ENCODE peak calls at places on chromosomes 4 and X, in four cellular contexts. One of them, this sample, is unnamed. For H3K36me3 and H3K9me2, the result is how much of the 10 kb centered on the place peaks cover.

GRCh38 chr4:77358315-77358928 is 201.4 kb downstream of the CCNG2 start:
- DNase-seq in SK-N-SH: peak
- DNase-seq in OCI-LY7: peak
- DNase-seq in PC-3: peak
- DNase-seq in this sample: peak

GRCh38 chr4:41214158-41215146 is at the start of gene APBB2:
- DNase-seq in SK-N-SH: peak
- DNase-seq in PC-3: peak
- DNase-seq in OCI-LY7: peak
- DNase-seq in this sample: peak

GRCh38 chr4:40577588-40578253 is 51.9 kb downstream of the RBM47 start:
- DNase-seq in OCI-LY7: no peak
- DNase-seq in PC-3: no peak
- DNase-seq in SK-N-SH: no peak
- DNase-seq in this sample: no peak

GRCh38 chr4:126268106-126268505 is 953.4 kb downstream of the FAT4 start:
- DNase-seq in OCI-LY7: no peak
- DNase-seq in PC-3: no peak
- DNase-seq in SK-N-SH: no peak
- DNase-seq in this sample: no peak

GRCh38 chrX:72120798-72121197 is 10.9 kb downstream of the RTL5 start:
- DNase-seq in OCI-LY7: no peak
- DNase-seq in SK-N-SH: peak
- DNase-seq in PC-3: peak
- DNase-seq in this sample: no peak

GRCh38 chrX:119682019-119682989 is 10.7 kb downstream of the SEPTIN6 start:
- DNase-seq in OCI-LY7: peak
- DNase-seq in SK-N-SH: no peak
- DNase-seq in PC-3: no peak
- DNase-seq in this sample: no peak

GRCh38 chrX:109842611-109843010 is 109.6 kb upstream of the ACSL4 start:
- DNase-seq in PC-3: no peak
- DNase-seq in OCI-LY7: no peak
- DNase-seq in SK-N-SH: no peak
- DNase-seq in this sample: no peak

GRCh38 chr4:610411-611261 is 14.7 kb upstream of the PDE6B start:
- DNase-seq in SK-N-SH: no peak
- DNase-seq in OCI-LY7: no peak
- DNase-seq in PC-3: peak
- DNase-seq in this sample: no peak

GRCh38 chr4:125420499-125420898 is 105.7 kb downstream of the FAT4 start:
- DNase-seq in SK-N-SH: no peak
- DNase-seq in OCI-LY7: no peak
- DNase-seq in PC-3: no peak
- DNase-seq in this sample: no peak

GRCh38 chr4:97759785-97760184 is 383.5 kb downstream of the STPG2 start:
- DNase-seq in SK-N-SH: no peak
- DNase-seq in OCI-LY7: no peak
- DNase-seq in PC-3: peak
- DNase-seq in this sample: no peak

GRCh38 chrX:118346258-118347094 is 570 bp downstream of the WDR44 start:
- DNase-seq in SK-N-SH: peak
- DNase-seq in PC-3: peak
- DNase-seq in OCI-LY7: peak
- DNase-seq in this sample: peak

GRCh38 chr4:179095585-179096228 is 1653.5 kb upstream of the AGA start:
- DNase-seq in PC-3: peak
- DNase-seq in SK-N-SH: no peak
- DNase-seq in OCI-LY7: peak
- DNase-seq in this sample: peak

GRCh38 chr4:143633833-143634232 is 66.6 kb downstream of the FREM3 start:
- DNase-seq in PC-3: peak
- DNase-seq in OCI-LY7: no peak
- DNase-seq in SK-N-SH: no peak
- DNase-seq in this sample: no peak

GRCh38 chr4:120066182-120066524 is 495 bp downstream of the MAD2L1 start:
- DNase-seq in OCI-LY7: peak
- DNase-seq in SK-N-SH: peak
- DNase-seq in PC-3: peak
- DNase-seq in this sample: peak

GRCh38 chr4:102614801-102615200 is 113.6 kb downstream of the NFKB1 start:
- DNase-seq in PC-3: no peak
- DNase-seq in SK-N-SH: no peak
- DNase-seq in OCI-LY7: no peak
- DNase-seq in this sample: peak
- H3K36me3 ChIP-seq in PC-3: under half
- H3K36me3 ChIP-seq in SK-N-SH: under half
- H3K36me3 ChIP-seq in OCI-LY7: half or more
- H3K36me3 ChIP-seq in this sample: under half

DNA sequence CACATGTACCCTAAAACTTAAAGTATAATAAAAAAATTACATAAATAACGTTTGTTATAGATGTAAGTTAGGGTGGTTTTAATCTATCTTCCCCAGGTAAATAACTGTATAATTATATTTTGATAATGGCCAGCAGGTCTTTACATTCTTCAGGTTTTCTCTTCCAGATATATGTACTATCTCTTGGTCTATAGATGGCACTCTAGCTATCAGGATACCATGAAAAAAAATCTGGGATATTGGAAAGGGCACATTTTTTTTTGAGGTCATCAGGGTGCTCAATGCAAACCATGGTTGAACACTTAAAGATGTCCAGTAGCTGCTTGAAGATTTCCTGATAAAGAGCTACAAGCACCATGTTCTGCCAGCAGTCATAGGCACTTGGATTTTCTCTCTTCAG is 15.6 kb upstream of the ADH4 start:
- DNase-seq in SK-N-SH: no peak
- DNase-seq in OCI-LY7: no peak
- DNase-seq in PC-3: no peak
- DNase-seq in this sample: no peak
- TF ChIP-seq CTCF in SK-N-SH: no peak
- TF ChIP-seq CTCF in OCI-LY7: peak
- TF ChIP-seq CTCF in PC-3: peak
- TF ChIP-seq CTCF in this sample: no peak

DNA sequence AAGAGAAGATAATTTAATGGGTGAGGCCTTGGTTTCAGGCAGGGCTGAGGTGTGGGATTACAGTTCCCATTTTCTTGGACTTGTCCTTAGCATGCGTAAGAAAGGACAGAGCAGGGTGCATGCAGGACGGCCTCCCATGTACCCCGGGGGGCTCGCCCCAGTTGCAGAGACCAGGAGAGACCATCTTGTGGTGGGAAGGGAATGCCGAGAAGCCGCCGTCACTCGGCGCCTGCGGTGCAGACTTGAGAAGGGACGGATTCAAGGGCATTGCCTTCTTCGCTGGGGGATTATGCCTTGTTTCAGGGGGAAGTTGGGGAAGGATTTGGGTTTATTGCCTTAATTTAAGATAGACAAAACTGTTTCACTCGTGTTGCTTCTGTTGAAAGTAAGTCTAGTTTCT is 175.7 kb downstream of the DCLK2 start:
- DNase-seq in PC-3: no peak
- DNase-seq in SK-N-SH: no peak
- DNase-seq in OCI-LY7: no peak
- DNase-seq in this sample: no peak
- H3K9me2 ChIP-seq in PC-3: under half
- H3K9me2 ChIP-seq in SK-N-SH: under half
- H3K9me2 ChIP-seq in OCI-LY7: under half
- H3K9me2 ChIP-seq in this sample: under half

GRCh38 chr4:108033348-108033747 is 43.7 kb downstream of the HADH start:
- DNase-seq in PC-3: no peak
- DNase-seq in OCI-LY7: peak
- DNase-seq in SK-N-SH: no peak
- DNase-seq in this sample: no peak
- H3K36me3 ChIP-seq in PC-3: under half
- H3K36me3 ChIP-seq in OCI-LY7: half or more
- H3K36me3 ChIP-seq in SK-N-SH: under half
- H3K36me3 ChIP-seq in this sample: under half

DNA sequence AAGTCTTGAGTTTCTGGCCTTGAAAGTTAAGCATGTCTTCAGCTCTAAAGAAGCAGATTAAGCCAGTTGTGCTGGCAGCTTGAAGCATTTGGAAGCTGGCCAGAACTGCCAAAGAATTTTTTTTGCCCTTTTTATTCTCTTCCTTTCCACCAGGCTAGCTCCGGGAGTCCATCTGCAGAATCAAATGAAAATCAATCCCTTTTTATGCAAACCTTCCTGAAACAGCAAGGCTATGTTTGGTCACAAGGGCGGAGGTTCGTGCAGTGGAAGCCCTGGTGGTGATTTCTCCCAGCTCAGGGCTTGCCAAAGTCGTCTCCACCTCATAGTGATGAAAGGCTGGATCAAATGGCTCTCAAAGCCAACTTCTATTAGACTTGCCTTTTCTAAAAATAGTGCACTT is 21.6 kb upstream of the C4orf54 start:
- DNase-seq in PC-3: no peak
- DNase-seq in OCI-LY7: no peak
- DNase-seq in SK-N-SH: no peak
- DNase-seq in this sample: peak
- TF ChIP-seq CTCF in PC-3: no peak
- TF ChIP-seq CTCF in OCI-LY7: no peak
- TF ChIP-seq CTCF in SK-N-SH: no peak
- TF ChIP-seq CTCF in this sample: no peak

DNA sequence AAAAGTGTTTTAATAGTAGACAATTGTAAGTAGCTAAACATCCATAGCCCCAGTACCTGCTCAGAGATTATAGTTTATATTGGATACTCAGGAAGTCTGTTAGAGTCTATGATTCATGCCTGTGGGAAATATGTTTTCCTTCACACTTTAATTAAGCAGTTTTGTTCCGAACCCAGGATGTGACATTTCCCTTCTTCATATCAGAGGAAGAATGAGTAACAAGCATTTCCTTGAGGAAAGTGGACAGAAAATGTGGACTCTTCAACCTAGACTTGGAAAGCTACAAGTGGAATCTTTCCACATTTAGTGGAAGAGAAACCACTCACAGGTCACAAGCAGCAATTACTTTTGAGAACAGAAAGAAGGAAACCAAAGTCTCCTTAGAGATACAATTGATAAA is 419.4 kb downstream of the C4orf33 start:
- DNase-seq in OCI-LY7: no peak
- DNase-seq in SK-N-SH: no peak
- DNase-seq in PC-3: no peak
- DNase-seq in this sample: no peak
- H3K9me2 ChIP-seq in OCI-LY7: under half
- H3K9me2 ChIP-seq in SK-N-SH: under half
- H3K9me2 ChIP-seq in PC-3: under half
- H3K9me2 ChIP-seq in this sample: under half

GRCh38 chr4:168639914-168640313 is 143.1 kb downstream of the PALLD start:
- DNase-seq in PC-3: no peak
- DNase-seq in OCI-LY7: no peak
- DNase-seq in SK-N-SH: no peak
- DNase-seq in this sample: no peak
- H3K36me3 ChIP-seq in PC-3: under half
- H3K36me3 ChIP-seq in OCI-LY7: under half
- H3K36me3 ChIP-seq in SK-N-SH: under half
- H3K36me3 ChIP-seq in this sample: under half